ENCODE peak calls at places on chromosome 16, in ten cellular contexts. Z is spleen; M is transverse colon; Y is psoas muscle; J is CD4-positive, alpha-beta T cell; T is heart right ventricle; W is GM20000; U is thoracic aorta; L is body of pancreas; B is GM13976. H is an unnamed sample.

GRCh38 chr16:24858219-24859041 is 12.7 kb downstream of the SLC5A11 start:
- DNase-seq in Z (no peak), M (peak; percentile 63), Y (peak; percentile 23), J (peak; percentile 26), T (peak; percentile 41), W (peak; percentile 61), U (no peak), L (peak; percentile 58), B (peak; percentile 67), H (peak; percentile 66)

GRCh38 chr16:63684116-63684515 is 1437.7 kb downstream of the CDH11 start:
- DNase-seq in Z (no peak), M (no peak), Y (no peak), J (no peak), T (no peak), W (no peak), U (no peak), L (no peak), B (no peak), H (no peak)

GRCh38 chr16:84600343-84601229 is 17.3 kb downstream of the COTL1 start:
- DNase-seq in Z (no peak), M (no peak), Y (no peak), J (no peak), T (no peak), W (peak; percentile 85), U (no peak), L (no peak), B (peak; percentile 82), H (peak; percentile 79)

GRCh38 chr16:31181102-31181830 is 1.3 kb downstream of the FUS start:
- DNase-seq in Z (peak; percentile 83), M (peak; percentile 38), Y (peak; percentile 46), J (no peak), T (peak; percentile 38), W (no peak), U (no peak), L (peak; percentile 29), B (no peak), H (no peak)

GRCh38 chr16:28592511-28592910 is 4.3 kb downstream of the SULT1A2 start:
- DNase-seq in Z (no peak), M (no peak), Y (no peak), J (no peak), T (no peak), W (no peak), U (no peak), L (no peak), B (no peak), H (no peak)

GRCh38 chr16:50742521-50743150 is 750 bp downstream of the CYLD start:
- DNase-seq in Z (no peak), M (peak; percentile 46), Y (peak; percentile 27), J (peak; percentile 48), T (no peak), W (peak; percentile 75), U (no peak), L (peak; percentile 41), B (peak; percentile 64), H (peak; percentile 70)

GRCh38 chr16:1980026-1980769 is 1.1 kb downstream of the NOXO1 start:
- DNase-seq in Z (no peak), M (no peak), Y (no peak), J (no peak), T (no peak), W (no peak), U (no peak), L (peak; percentile 57), B (no peak), H (no peak)

GRCh38 chr16:50509521-50510341 is 38.5 kb upstream of the NKD1 start:
- DNase-seq in Z (no peak), M (peak; percentile 20), Y (no peak), J (no peak), T (no peak), W (peak; percentile 45), U (no peak), L (peak; percentile 33), B (peak; percentile 58), H (peak; percentile 51)

GRCh38 chr16:86566601-86566965 is at the start of gene FOXC2:
- DNase-seq in Z (peak; percentile 79), M (peak; percentile 54), Y (peak; percentile 82), J (peak; percentile 37), T (peak; percentile 86), W (peak; percentile 65), U (peak; percentile 85), L (peak; percentile 74), B (no peak), H (no peak)

GRCh38 chr16:89175280-89176146 is 4.0 kb downstream of the CDH15 start:
- DNase-seq in Z (no peak), M (no peak), Y (no peak), J (no peak), T (no peak), W (no peak), U (no peak), L (no peak), B (no peak), H (no peak)

GRCh38 chr16:85124636-85125346 is 12.5 kb upstream of the CIBAR2 start:
- DNase-seq in Z (no peak), M (no peak), Y (no peak), J (no peak), T (no peak), W (no peak), U (no peak), L (no peak), B (no peak), H (no peak)

DNA sequence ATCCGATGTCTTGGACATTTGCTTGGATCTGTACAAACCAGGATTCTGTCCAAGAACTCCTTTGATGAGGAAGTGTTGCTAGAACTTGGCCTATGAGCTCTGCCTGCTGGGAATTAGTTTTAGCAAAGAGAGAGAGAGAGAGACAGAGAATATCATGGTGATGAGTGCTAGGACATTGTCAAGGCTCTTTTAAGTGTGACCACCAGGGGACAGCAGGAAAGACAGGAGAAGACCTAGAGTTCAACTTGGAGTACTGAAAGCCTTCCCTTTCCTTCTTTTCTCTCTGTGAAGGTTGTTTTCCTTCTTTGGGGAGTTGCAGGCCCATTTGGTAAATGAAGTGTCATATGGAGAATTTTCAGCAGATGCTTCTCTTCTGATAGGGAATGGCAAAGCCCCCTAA is 389.2 kb upstream of the HSBP1 start:
- DNase-seq in Z (no peak), M (no peak), Y (no peak), J (no peak), T (no peak), W (no peak), U (no peak), L (no peak), B (no peak), H (no peak)
- TF ChIP-seq CTCF in Z (no peak), M (no peak), Y (no peak), J (no peak), T (no peak), W (no peak), U (no peak), L (no peak), B (no peak), H (no peak)

DNA sequence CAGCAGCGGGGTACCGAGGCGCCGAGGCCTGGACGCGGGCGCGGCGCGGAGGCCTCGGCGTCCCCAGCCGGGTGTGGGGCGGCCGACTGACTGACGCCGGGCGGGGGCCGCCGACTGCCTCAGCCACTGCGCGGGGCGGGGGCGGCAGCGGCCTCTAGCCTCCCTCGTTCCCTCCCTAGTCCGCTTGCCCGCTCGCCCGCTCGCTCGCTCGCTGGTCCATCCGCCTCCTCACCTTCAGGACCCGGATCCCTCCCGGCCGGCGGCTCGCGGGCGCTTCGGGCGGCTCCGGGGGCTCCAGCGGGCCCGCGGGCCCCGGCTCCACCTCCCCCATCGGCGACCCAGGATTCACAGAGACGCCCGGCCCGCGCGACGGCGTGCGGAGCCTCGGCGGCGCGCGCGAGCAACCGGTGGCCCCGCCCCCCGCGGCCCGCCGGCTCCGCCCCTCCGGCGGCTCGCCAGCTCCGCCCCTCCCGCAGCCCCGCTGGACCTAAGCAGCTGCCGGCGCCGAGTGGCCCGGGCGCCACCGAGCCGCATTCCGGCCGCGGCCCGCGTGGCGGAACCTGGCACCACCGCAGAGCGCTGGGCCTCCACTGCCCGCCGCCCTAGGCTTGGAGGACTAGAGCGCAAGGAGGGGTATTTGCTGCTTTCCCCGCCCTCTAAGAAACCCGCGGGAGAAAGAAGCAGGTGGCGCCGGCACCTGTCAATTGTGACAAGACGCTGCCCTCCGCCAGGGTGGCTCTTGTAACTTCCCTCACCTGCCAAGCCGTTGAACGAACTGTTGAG is 773 bp downstream of the PHLPP2 start:
- DNase-seq in Z (peak; percentile 94), M (peak; percentile 85), Y (peak; percentile 75), J (peak; percentile 81), T (peak; percentile 85), W (peak; percentile 97), U (peak; percentile 11), L (peak; percentile 86), B (peak; percentile 95), H (peak; percentile 93)
- TF ChIP-seq CTCF in Z (no peak), M (peak; percentile 44), Y (no peak), J (no peak), T (no peak), W (no peak), U (no peak), L (peak; percentile 19), B (peak; percentile 9), H (no peak)

GRCh38 chr16:66576306-66576705 is 3.0 kb upstream of the CMTM2 start:
- DNase-seq in Z (no peak), M (no peak), Y (no peak), J (no peak), T (no peak), W (no peak), U (no peak), L (no peak), B (no peak), H (no peak)

GRCh38 chr16:66578596-66579531 is at the start of gene CMTM2:
- DNase-seq in Z (no peak), M (no peak), Y (no peak), J (no peak), T (no peak), W (no peak), U (no peak), L (no peak), B (peak; percentile 49), H (no peak)

GRCh38 chr16:66585477-66586239 is 6.4 kb downstream of the CMTM2 start:
- DNase-seq in Z (no peak), M (no peak), Y (no peak), J (no peak), T (no peak), W (no peak), U (no peak), L (no peak), B (no peak), H (no peak)

GRCh38 chr16:66581246-66581952 is 2.1 kb downstream of the CMTM2 start:
- DNase-seq in Z (no peak), M (no peak), Y (no peak), J (no peak), T (no peak), W (no peak), U (no peak), L (no peak), B (no peak), H (no peak)

GRCh38 chr16:66580605-66581209 is 1.4 kb downstream of the CMTM2 start:
- DNase-seq in Z (no peak), M (no peak), Y (no peak), J (no peak), T (no peak), W (no peak), U (no peak), L (no peak), B (no peak), H (no peak)
- TF ChIP-seq CTCF in Z (no peak), M (no peak), Y (peak; percentile 11), J (no peak), T (no peak), W (no peak), U (no peak), L (no peak), B (no peak), H (no peak)

DNA sequence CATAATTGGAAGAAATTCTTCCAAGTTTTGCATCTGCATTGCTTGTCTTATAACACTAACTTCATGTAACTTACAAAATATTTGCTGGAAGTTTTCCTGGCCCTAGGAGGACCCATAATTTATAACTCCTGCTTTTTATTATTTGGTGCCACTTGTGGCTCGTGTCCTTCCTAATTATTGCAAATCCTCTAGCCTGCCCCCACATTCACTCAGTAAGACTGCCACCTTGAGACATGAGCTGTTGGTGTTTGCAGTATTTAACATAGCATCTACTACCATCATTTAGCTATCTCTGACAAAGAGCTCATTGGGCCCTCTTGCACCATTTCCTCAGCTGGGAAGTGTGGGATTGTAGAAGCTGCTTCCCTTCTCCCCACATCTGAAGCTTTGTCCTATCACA is 49.5 kb downstream of the FTO start:
- DNase-seq in Z (no peak), M (no peak), Y (no peak), J (no peak), T (no peak), W (no peak), U (no peak), L (no peak), B (no peak), H (no peak)
- TF ChIP-seq CTCF in Z (no peak), M (no peak), Y (no peak), J (no peak), T (no peak), W (no peak), U (no peak), L (no peak), B (no peak), H (no peak)

H was measured in GM10248.